ENCODE peak calls at places on chromosome 22, in nine cellular contexts. A is ovary, V is uterus, D is left lung, Z is tibial artery, W is thoracic aorta, M is lower lobe of right lung, B is RWPE2, E is mesenchymal stem cell. P is an unnamed sample. For H3K4me1, the result is how much of the 10 kb centered on the place peaks cover.

GRCh38 chr22:46652081-46652929 is 32.1 kb downstream of the GRAMD4 start:
- DNase-seq in A (no peak), V (no peak), D (peak), Z (no peak), W (no peak), M (no peak), B (no peak), E (peak), P (peak)

GRCh38 chr22:27827586-27828213 is 26.1 kb upstream of the MN1 start:
- DNase-seq in A (peak), V (peak), D (no peak), Z (peak), W (no peak), M (no peak), B (no peak), E (no peak), P (no peak)

GRCh38 chr22:20777420-20778177 is 3.7 kb downstream of the SERPIND1 start:
- DNase-seq in A (no peak), V (peak), D (no peak), Z (peak), W (no peak), M (no peak), B (no peak), E (peak), P (peak)

GRCh38 chr22:20940904-20941385 is 23.7 kb downstream of the CRKL start:
- DNase-seq in A (no peak), V (no peak), D (no peak), Z (no peak), W (no peak), M (no peak), B (no peak), E (no peak), P (peak)

GRCh38 chr22:48574776-48575566 is 1252.7 kb downstream of the BRD1 start:
- DNase-seq in A (peak), V (peak), D (peak), Z (no peak), W (no peak), M (peak), B (no peak), E (no peak), P (no peak)

GRCh38 chr22:27110985-27111451 is 453.6 kb downstream of the MIAT start:
- DNase-seq in A (no peak), V (no peak), D (no peak), Z (peak), W (no peak), M (no peak), B (no peak), E (peak), P (no peak)

GRCh38 chr22:46829140-46829891 is 66.9 kb downstream of the TBC1D22A start:
- DNase-seq in A (no peak), V (no peak), D (no peak), Z (no peak), W (no peak), M (no peak), B (no peak), E (peak), P (no peak)

GRCh38 chr22:17968126-17968525 is 56.2 kb downstream of the MICAL3 start:
- DNase-seq in A (no peak), V (no peak), D (no peak), Z (no peak), W (no peak), M (no peak), B (no peak), E (no peak), P (no peak)

GRCh38 chr22:33770723-33771122 is 149.6 kb downstream of the LARGE1 start:
- DNase-seq in A (no peak), V (no peak), D (no peak), Z (no peak), W (no peak), M (no peak), B (no peak), E (no peak), P (no peak)

GRCh38 chr22:43313497-43314474 is 29.4 kb downstream of the SCUBE1 start:
- DNase-seq in A (no peak), V (peak), D (no peak), Z (no peak), W (no peak), M (no peak), B (no peak), E (peak), P (no peak)

GRCh38 chr22:50445880-50446707 is 28.7 kb downstream of the SBF1 start:
- DNase-seq in A (no peak), V (no peak), D (peak), Z (no peak), W (no peak), M (no peak), B (no peak), E (no peak), P (no peak)
- H3K4me1 ChIP-seq in A (under half), V (under half), D (under half), Z (under half), W (under half), M (under half), B (under half), E (under half), P (under half)

GRCh38 chr22:29390270-29390669 is 1.9 kb upstream of the AP1B1 start:
- DNase-seq in A (no peak), V (no peak), D (no peak), Z (no peak), W (no peak), M (no peak), B (no peak), E (no peak), P (no peak)

GRCh38 chr22:29385748-29386147 is 2.6 kb downstream of the AP1B1 start:
- DNase-seq in A (no peak), V (no peak), D (no peak), Z (peak), W (no peak), M (no peak), B (no peak), E (no peak), P (no peak)

GRCh38 chr22:29391546-29391945 is 3.2 kb upstream of the AP1B1 start:
- DNase-seq in A (no peak), V (no peak), D (no peak), Z (no peak), W (no peak), M (no peak), B (no peak), E (no peak), P (no peak)

GRCh38 chr22:29387921-29388758 is at the start of gene AP1B1:
- DNase-seq in A (peak), V (peak), D (peak), Z (peak), W (peak), M (peak), B (peak), E (peak), P (peak)

GRCh38 chr22:29388759-29389090 is 355 bp upstream of the AP1B1 start:
- DNase-seq in A (no peak), V (no peak), D (no peak), Z (no peak), W (no peak), M (no peak), B (no peak), E (no peak), P (no peak)
- H3K4me1 ChIP-seq in A (under half), V (under half), D (under half), Z (under half), W (under half), M (half or more), B (under half), E (under half), P (under half)

DNA sequence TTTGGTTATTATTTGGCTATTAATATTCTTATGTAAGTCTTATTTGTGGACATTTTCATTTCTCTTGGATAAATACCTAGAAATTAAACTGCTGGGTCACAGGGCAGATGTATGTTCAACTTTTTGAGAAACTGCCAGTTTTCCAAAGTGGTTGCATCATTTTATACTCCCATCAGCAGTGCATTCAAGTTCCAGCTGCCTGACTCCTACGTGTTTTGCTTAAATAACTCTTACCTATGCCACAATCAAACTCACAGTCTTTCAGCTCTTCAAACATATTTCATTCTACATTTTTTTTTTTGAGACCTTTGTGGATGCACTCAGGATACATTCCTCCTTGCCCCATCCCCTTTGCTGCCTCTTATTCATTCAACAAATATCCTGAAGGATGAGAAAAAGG is 9.2 kb downstream of the TCF20 start:
- DNase-seq in A (no peak), V (no peak), D (no peak), Z (no peak), W (no peak), M (no peak), B (no peak), E (no peak), P (no peak)
- H3K4me1 ChIP-seq in A (under half), V (under half), D (under half), Z (under half), W (under half), M (under half), B (under half), E (under half), P (under half)

DNA sequence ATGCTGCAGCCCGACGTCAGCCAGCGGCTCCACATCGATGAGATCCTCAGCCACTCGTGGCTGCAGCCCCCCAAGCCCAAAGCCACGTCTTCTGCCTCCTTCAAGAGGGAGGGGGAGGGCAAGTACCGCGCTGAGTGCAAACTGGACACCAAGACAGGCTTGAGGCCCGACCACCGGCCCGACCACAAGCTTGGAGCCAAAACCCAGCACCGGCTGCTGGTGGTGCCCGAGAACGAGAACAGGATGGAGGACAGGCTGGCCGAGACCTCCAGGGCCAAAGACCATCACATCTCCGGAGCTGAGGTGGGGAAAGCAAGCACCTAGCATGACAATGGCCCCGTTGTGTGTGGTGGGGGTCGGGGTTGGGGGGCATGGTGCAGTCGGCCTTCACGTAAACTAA is 1.0 kb downstream of the TSSK2 start:
- DNase-seq in A (no peak), V (no peak), D (no peak), Z (no peak), W (no peak), M (no peak), B (no peak), E (no peak), P (no peak)
- H3K4me1 ChIP-seq in A (under half), V (under half), D (under half), Z (under half), W (under half), M (under half), B (under half), E (under half), P (under half)

P was measured in small intestine.